ENCODE peak calls at places on chromosomes 16 and 17, in five cellular contexts. W is posterior cingulate gyrus, N is NT2/D1, F is neuronal stem cell, H is fibroblast of lung. B is an unnamed sample.

GRCh38 chr17:80126449-80126715 is 20.5 kb downstream of the EIF4A3 start:
- DNase-seq in W (no peak), N (no peak), F (no peak), H (no peak), B (no peak)

GRCh38 chr16:70680495-70681381 is 5.1 kb downstream of the MTSS2 start:
- DNase-seq in W (no peak), N (no peak), F (no peak), H (no peak), B (no peak)

GRCh38 chr17:46057366-46057765 is 58.3 kb downstream of the STH start:
- DNase-seq in W (no peak), N (no peak), F (no peak), H (peak), B (no peak)

GRCh38 chr17:61416540-61417363 is 17.1 kb downstream of the TBX2 start:
- DNase-seq in W (peak), N (no peak), F (peak), H (peak), B (peak)

GRCh38 chr16:73140944-73141343 is 93.0 kb upstream of the ZFHX3 start:
- DNase-seq in W (no peak), N (no peak), F (no peak), H (peak), B (peak)

GRCh38 chr17:61468263-61468907 is 16.2 kb downstream of the TBX4 start:
- DNase-seq in W (no peak), N (no peak), F (no peak), H (peak), B (no peak)

GRCh38 chr16:17603614-17604013 is 132.9 kb upstream of the XYLT1 start:
- DNase-seq in W (no peak), N (no peak), F (no peak), H (no peak), B (no peak)

GRCh38 chr17:35630530-35631148 is 43.5 kb downstream of the AP2B1 start:
- DNase-seq in W (no peak), N (no peak), F (no peak), H (peak), B (peak)

GRCh38 chr17:45825792-45826191 is 18.9 kb upstream of the SPPL2C start:
- DNase-seq in W (peak), N (no peak), F (no peak), H (no peak), B (no peak)